ENCODE peak calls at places on chromosomes 11 and 22, in four cellular contexts. W, F, G and N are unnamed samples.

GRCh38 chr22:22178992-22179391 is 65.6 kb upstream of the VPREB1 start:
- DNase-seq in W (no peak), F (no peak), G (no peak), N (no peak)

GRCh38 chr11:118928870-118929495 is 3.3 kb upstream of the BCL9L start:
- DNase-seq in W (no peak), F (no peak), G (no peak), N (no peak)

GRCh38 chr11:76369406-76369805 is 11.5 kb downstream of the THAP12 start:
- DNase-seq in W (no peak), F (no peak), G (no peak), N (no peak)

GRCh38 chr11:8408151-8408930 is 144.7 kb upstream of the LMO1 start:
- DNase-seq in W (no peak), F (no peak), G (no peak), N (no peak)

GRCh38 chr11:100151944-100152343 is 535.1 kb upstream of the ARHGAP42 start:
- DNase-seq in W (no peak), F (no peak), G (peak; percentile 16), N (no peak)

GRCh38 chr11:58905141-58905715 is 34.1 kb upstream of the GLYATL1 start:
- DNase-seq in W (no peak), F (no peak), G (no peak), N (no peak)

GRCh38 chr11:82969811-82970210 is 68.3 kb downstream of the DDIAS start:
- DNase-seq in W (no peak), F (no peak), G (no peak), N (no peak)

GRCh38 chr11:76798656-76799055 is 15.5 kb downstream of the TSKU start:
- DNase-seq in W (no peak), F (no peak), G (no peak), N (no peak)

GRCh38 chr11:77883775-77884174 is 62.8 kb downstream of the AAMDC start:
- DNase-seq in W (no peak), F (no peak), G (no peak), N (no peak)

GRCh38 chr11:9265211-9266131 is at the start of gene DENND5A:
- DNase-seq in W (peak; percentile 29), F (peak; percentile 43), G (no peak), N (peak; percentile 12)

GRCh38 chr11:108713076-108713790 is 48.4 kb downstream of the DDX10 start:
- DNase-seq in W (no peak), F (no peak), G (no peak), N (no peak)

GRCh38 chr22:35708453-35708852 is 9.2 kb upstream of the APOL5 start:
- DNase-seq in W (no peak), F (no peak), G (no peak), N (no peak)

GRCh38 chr11:79321282-79321681 is 119.5 kb downstream of the TENM4 start:
- DNase-seq in W (no peak), F (no peak), G (no peak), N (no peak)

GRCh38 chr22:33427461-33427860 is 369.3 kb upstream of the SYN3 start:
- DNase-seq in W (no peak), F (no peak), G (no peak), N (no peak)

GRCh38 chr11:95254139-95254704 is 23.2 kb upstream of the SESN3 start:
- DNase-seq in W (peak; percentile 26), F (peak; percentile 47), G (peak; percentile 53), N (peak; percentile 55)

GRCh38 chr11:64675417-64676252 is 47.4 kb downstream of the NRXN2 start:
- DNase-seq in W (no peak), F (no peak), G (no peak), N (no peak)

GRCh38 chr11:64867748-64868462 is 10.5 kb downstream of the EHD1 start:
- DNase-seq in W (no peak), F (no peak), G (no peak), N (no peak)

GRCh38 chr11:134041349-134041748 is 27.5 kb upstream of the JAM3 start:
- DNase-seq in W (no peak), F (no peak), G (no peak), N (no peak)

GRCh38 chr11:87290304-87290922 is 252.7 kb downstream of the TMEM135 start:
- DNase-seq in W (no peak), F (no peak), G (no peak), N (no peak)

GRCh38 chr22:46079861-46080821 is 70.2 kb upstream of the PPARA start:
- DNase-seq in W (no peak), F (no peak), G (no peak), N (no peak)

GRCh38 chr11:205221-206001 is 1.8 kb downstream of the BET1L start:
- DNase-seq in W (no peak), F (no peak), G (no peak), N (no peak)

GRCh38 chr22:44928064-44928463 is 81.7 kb downstream of the PHF21B start:
- DNase-seq in W (no peak), F (no peak), G (no peak), N (no peak)

GRCh38 chr22:42439021-42439420 is 6.8 kb upstream of the NFAM1 start:
- DNase-seq in W (no peak), F (no peak), G (no peak), N (no peak)

GRCh38 chr11:123672568-123672967 is 18.1 kb upstream of the SCN3B start:
- DNase-seq in W (no peak), F (no peak), G (no peak), N (no peak)

GRCh38 chr11:111039982-111040381 is 205.5 kb upstream of the POU2AF2 start:
- DNase-seq in W (no peak), F (no peak), G (no peak), N (no peak)

GRCh38 chr11:76329983-76330382 is 50.9 kb downstream of the THAP12 start:
- DNase-seq in W (no peak), F (no peak), G (no peak), N (no peak)

GRCh38 chr22:43185860-43186261 is 1.1 kb downstream of the TTLL12 start:
- DNase-seq in W (no peak), F (no peak), G (no peak), N (no peak)

GRCh38 chr22:20526628-20527355 is 19.4 kb downstream of the MED15 start:
- DNase-seq in W (no peak), F (no peak), G (peak; percentile 24), N (no peak)